ENCODE peak calls at places on chromosomes 11 and 22, in five cellular contexts. M, L, R, S and D are unnamed samples. For H3K9me3, the result is how much of the 10 kb centered on the place peaks cover.

GRCh38 chr11:12050470-12050891 is 42.1 kb upstream of the DKK3 start:
- DNase-seq in M (no peak), L (no peak), R (no peak), S (no peak), D (no peak)

GRCh38 chr11:8584096-8584495 is 9.9 kb downstream of the STK33 start:
- DNase-seq in M (no peak), L (no peak), R (no peak), S (no peak), D (no peak)

GRCh38 chr22:37749223-37749622 is 52.4 kb downstream of the TRIOBP start:
- DNase-seq in M (no peak), L (no peak), R (no peak), S (no peak), D (no peak)

GRCh38 chr11:68598816-68599653 is 85.3 kb upstream of the GAL start:
- DNase-seq in M (no peak), L (no peak), R (no peak), S (no peak), D (no peak)

GRCh38 chr11:36622431-36623136 is 24.5 kb upstream of the RAG2 start:
- DNase-seq in M (no peak), L (peak), R (peak), S (peak), D (no peak)

GRCh38 chr22:22429374-22430108 is 79.0 kb downstream of the ZNF280B start:
- DNase-seq in M (no peak), L (no peak), R (no peak), S (peak), D (no peak)

GRCh38 chr11:59176330-59176729 is 4.4 kb downstream of the DTX4 start:
- DNase-seq in M (no peak), L (no peak), R (no peak), S (no peak), D (no peak)

GRCh38 chr11:24295360-24295759 is 201.5 kb upstream of the LUZP2 start:
- DNase-seq in M (no peak), L (no peak), R (no peak), S (no peak), D (no peak)

GRCh38 chr11:59756845-59757244 is 1.7 kb downstream of the STX3 start:
- DNase-seq in M (no peak), L (no peak), R (peak), S (no peak), D (no peak)

GRCh38 chr22:26587991-26588613 is 1.8 kb downstream of the TPST2 start:
- DNase-seq in M (no peak), L (no peak), R (no peak), S (no peak), D (no peak)

GRCh38 chr11:38460901-38461300 is 1862.9 kb upstream of the RAG2 start:
- DNase-seq in M (peak), L (no peak), R (no peak), S (peak), D (peak)

GRCh38 chr11:1829039-1829820 is 5.6 kb upstream of the SYT8 start:
- DNase-seq in M (no peak), L (no peak), R (no peak), S (peak), D (no peak)

GRCh38 chr22:38959574-38959973 is 2.2 kb downstream of the APOBEC3A start:
- DNase-seq in M (no peak), L (no peak), R (no peak), S (no peak), D (no peak)

DNA sequence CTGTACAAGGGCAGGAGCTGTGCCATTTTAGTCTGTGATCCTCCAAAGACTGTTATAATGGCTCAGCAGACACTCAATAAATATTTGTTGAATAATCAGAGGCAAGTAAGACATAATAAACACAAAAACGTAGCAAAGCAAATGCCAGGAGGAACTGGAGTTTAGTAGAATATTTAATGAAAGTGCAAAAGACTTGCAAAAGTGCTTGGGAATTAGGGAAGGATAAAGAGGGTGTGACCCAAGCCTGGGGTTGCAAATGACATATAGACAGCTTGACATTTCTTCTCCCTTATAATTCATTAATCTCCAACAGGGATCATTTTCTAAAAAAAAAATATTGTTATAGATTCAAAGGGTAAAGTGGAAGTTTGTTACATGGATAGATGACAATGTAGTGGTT is 212.7 kb upstream of the PGR start:
- DNase-seq in M (no peak), L (no peak), R (no peak), S (no peak), D (no peak)
- H3K9me3 ChIP-seq in M (under half), L (under half), R (under half), S (under half), D (under half)

GRCh38 chr11:61833478-61833877 is 5.4 kb downstream of the FADS2 start:
- DNase-seq in M (no peak), L (no peak), R (no peak), S (no peak), D (no peak)

GRCh38 chr11:61832758-61833157 is 4.7 kb downstream of the FADS2 start:
- DNase-seq in M (no peak), L (no peak), R (no peak), S (no peak), D (peak)

GRCh38 chr11:61835663-61836024 is 7.5 kb downstream of the FADS2 start:
- DNase-seq in M (no peak), L (no peak), R (no peak), S (no peak), D (no peak)

GRCh38 chr11:61833926-61834277 is 5.8 kb downstream of the FADS2 start:
- DNase-seq in M (no peak), L (no peak), R (no peak), S (no peak), D (no peak)

GRCh38 chr11:61834278-61835004 is 6.3 kb downstream of the FADS2 start:
- DNase-seq in M (peak), L (peak), R (no peak), S (peak), D (peak)
- H3K4me3 ChIP-seq in M (no peak), L (no peak), R (no peak), S (no peak), D (no peak)

DNA sequence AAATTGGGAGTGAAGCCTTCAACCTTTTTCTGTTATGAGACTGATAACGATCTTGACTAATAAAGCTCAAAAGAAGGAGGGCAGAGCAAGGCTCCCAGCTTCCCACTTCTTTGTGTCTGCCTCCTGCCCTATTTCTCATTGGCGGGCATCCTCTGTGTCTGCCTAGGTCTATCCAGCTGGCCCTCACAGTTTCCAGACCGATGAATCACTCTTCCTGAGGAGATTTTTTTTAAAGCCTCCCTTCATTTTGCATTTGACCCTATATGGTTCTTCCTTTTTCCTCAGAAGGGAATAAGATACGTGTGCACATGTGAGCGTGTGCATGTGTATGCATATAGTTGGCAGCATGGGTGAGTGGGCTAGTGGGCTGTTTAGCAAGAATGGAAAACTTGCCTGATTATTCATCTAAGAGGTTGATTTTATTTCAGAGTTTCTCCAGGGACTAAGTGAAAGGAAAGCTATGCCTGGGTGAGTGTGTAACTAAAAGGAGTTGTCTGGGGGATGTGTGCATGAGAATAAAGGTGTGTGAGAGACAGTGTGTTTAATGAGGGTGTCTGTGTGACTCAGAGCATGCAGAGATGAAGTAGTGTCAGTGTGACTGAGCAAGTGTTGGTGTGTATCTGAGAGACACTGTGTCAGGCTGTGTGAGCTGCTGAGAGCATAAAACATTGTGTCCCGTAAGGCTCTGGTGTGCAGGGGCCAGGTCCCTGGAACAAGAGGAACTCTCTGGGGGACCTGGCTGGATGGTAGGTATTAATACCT is 12.2 kb downstream of the PHLDB1 start:
- DNase-seq in M (peak), L (no peak), R (peak), S (peak), D (peak)
- H3K27ac ChIP-seq in M (peak), L (peak), R (peak), S (no peak), D (peak)

GRCh38 chr11:76215946-76216345 is 9.6 kb upstream of the WNT11 start:
- DNase-seq in M (no peak), L (no peak), R (no peak), S (no peak), D (peak)
- H3K9me3 ChIP-seq in M (under half), L (under half), R (under half), S (under half), D (under half)

GRCh38 chr22:40107244-40107643 is 70.5 kb upstream of the TNRC6B start:
- DNase-seq in M (no peak), L (no peak), R (no peak), S (no peak), D (no peak)
- H3K4me3 ChIP-seq in M (peak), L (no peak), R (no peak), S (no peak), D (peak)

GRCh38 chr22:50280708-50281383 is 10.7 kb upstream of the MAPK11 start:
- DNase-seq in M (no peak), L (no peak), R (no peak), S (no peak), D (no peak)

GRCh38 chr22:50283821-50284220 is 13.6 kb upstream of the MAPK11 start:
- DNase-seq in M (no peak), L (no peak), R (no peak), S (no peak), D (no peak)

GRCh38 chr22:50281957-50282356 is 11.8 kb upstream of the MAPK11 start:
- DNase-seq in M (no peak), L (no peak), R (no peak), S (no peak), D (peak)

GRCh38 chr22:50281384-50281760 is 11.2 kb upstream of the MAPK11 start:
- DNase-seq in M (no peak), L (no peak), R (no peak), S (no peak), D (no peak)

DNA sequence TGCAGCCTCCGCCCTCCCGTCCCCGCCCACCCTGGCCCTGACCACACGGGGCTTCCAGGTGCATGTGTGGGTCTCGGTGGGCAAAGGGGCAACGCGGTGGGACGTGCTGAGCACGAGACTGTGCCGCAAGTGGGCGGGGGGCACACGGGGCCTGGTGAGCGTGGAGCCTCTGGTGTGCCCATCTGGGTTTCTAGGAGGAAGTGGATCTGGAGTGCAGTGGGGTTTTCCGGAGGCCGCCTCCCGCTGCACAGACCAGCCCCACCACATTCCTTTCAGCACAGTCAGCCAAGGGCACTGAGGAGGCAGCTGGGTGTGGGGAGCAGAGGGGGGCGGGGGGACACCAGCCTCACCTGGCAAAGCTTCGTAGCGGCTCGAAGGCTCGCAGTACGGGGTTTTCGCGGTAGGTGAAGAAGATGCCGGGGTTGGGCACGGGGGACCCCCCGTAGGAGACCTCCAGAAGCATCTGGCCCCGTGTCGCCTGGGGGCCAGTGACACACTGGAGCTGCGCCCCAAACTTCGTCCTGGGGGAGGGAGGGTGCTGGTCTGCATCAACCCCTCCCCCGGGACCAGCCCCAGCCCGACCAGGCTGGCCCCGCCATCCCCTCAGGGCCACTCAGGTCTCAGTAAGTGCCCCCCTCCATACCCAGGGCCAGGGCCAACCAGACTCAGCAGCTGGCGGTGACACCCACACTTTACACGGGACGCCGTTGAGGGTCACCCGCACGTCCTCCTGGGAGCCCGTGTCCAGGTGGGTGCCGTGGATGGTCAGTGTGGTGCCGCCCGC is 12.4 kb upstream of the MAPK11 start:
- DNase-seq in M (no peak), L (no peak), R (peak), S (peak), D (no peak)
- H3K27ac ChIP-seq in M (no peak), L (no peak), R (peak), S (no peak), D (peak)

GRCh38 chr11:102436546-102436945 is 16.0 kb downstream of the TMEM123 start:
- DNase-seq in M (no peak), L (no peak), R (no peak), S (peak), D (no peak)
- H3K9me3 ChIP-seq in M (under half), L (under half), R (under half), S (under half), D (under half)

GRCh38 chr11:10494636-10495463 is 39.8 kb downstream of the AMPD3 start:
- DNase-seq in M (no peak), L (no peak), R (no peak), S (no peak), D (no peak)

GRCh38 chr11:10493041-10493663 is 38.1 kb downstream of the AMPD3 start:
- DNase-seq in M (no peak), L (no peak), R (no peak), S (no peak), D (no peak)

GRCh38 chr11:10497371-10498021 is 42.4 kb downstream of the AMPD3 start:
- DNase-seq in M (no peak), L (no peak), R (no peak), S (no peak), D (no peak)

GRCh38 chr11:10496296-10496936 is 41.4 kb downstream of the AMPD3 start:
- DNase-seq in M (no peak), L (no peak), R (no peak), S (no peak), D (no peak)

GRCh38 chr11:10495464-10495786 is 40.4 kb downstream of the AMPD3 start:
- DNase-seq in M (no peak), L (no peak), R (no peak), S (no peak), D (no peak)
- H3K4me3 ChIP-seq in M (no peak), L (no peak), R (no peak), S (no peak), D (no peak)

DNA sequence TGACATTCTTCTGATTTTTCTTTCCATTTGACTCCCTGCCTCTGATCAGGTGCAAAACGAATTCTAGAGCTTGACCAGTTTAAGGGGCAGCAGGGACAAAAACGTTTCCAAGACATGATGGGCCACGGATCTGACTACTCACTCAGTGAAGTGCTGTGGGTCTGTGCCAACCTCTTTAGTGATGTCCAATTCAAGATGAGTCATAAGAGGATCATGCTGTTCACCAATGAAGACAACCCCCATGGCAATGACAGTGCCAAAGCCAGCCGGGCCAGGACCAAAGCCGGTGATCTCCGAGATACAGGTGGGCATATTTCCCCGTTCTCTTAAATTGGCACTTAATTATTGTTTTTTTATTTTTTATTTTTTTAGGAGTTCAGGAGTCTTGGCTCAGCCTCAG is 15.4 kb downstream of the XRCC6 start:
- DNase-seq in M (no peak), L (no peak), R (peak), S (peak), D (peak)
- H3K27ac ChIP-seq in M (no peak), L (peak), R (peak), S (no peak), D (peak)

GRCh38 chr11:100338144-100338840 is 348.8 kb upstream of the ARHGAP42 start:
- DNase-seq in M (no peak), L (no peak), R (no peak), S (no peak), D (no peak)
- H3K9me3 ChIP-seq in M (under half), L (under half), R (under half), S (under half), D (under half)